ENCODE peak calls at places on chromosomes 1 and 21, in five cellular contexts. O is progenitor cell of endocrine pancreas, I is ovary, C is WTC11, P is PC-9. F is an unnamed sample.

GRCh38 chr1:178052650-178053461 is 41.0 kb upstream of the RASAL2 start:
- DNase-seq in P (peak; percentile 82), I (no peak), C (no peak), O (no peak), F (no peak)

GRCh38 chr21:43634618-43635017 is 24.7 kb downstream of the HSF2BP start:
- DNase-seq in P (no peak), I (no peak), O (no peak), C (no peak), F (no peak)

GRCh38 chr1:243917177-243917862 is 67.3 kb upstream of the AKT3 start:
- DNase-seq in C (peak; percentile 50), P (peak; percentile 67), I (peak; percentile 63), O (peak; percentile 29), F (no peak)

GRCh38 chr1:6490181-6491075 is 1.0 kb downstream of the PLEKHG5 start:
- DNase-seq in I (peak; percentile 75), P (peak; percentile 45), O (peak; percentile 74), C (peak; percentile 86), F (peak; percentile 90)

GRCh38 chr1:225825078-225825477 is 15.2 kb downstream of the EPHX1 start:
- DNase-seq in O (no peak), P (no peak), I (peak; percentile 35), C (no peak), F (no peak)

GRCh38 chr1:15617173-15617873 is at the start of gene DDI2:
- DNase-seq in C (peak; percentile 95), O (peak; percentile 94), P (peak; percentile 88), I (peak; percentile 97), F (peak; percentile 99)

GRCh38 chr1:212285685-212286436 is 651 bp downstream of the PPP2R5A start:
- DNase-seq in P (peak; percentile 49), O (peak; percentile 43), I (peak; percentile 74), C (peak; percentile 61), F (peak; percentile 88)

GRCh38 chr1:28190996-28191645 is 14.6 kb upstream of the PTAFR start:
- DNase-seq in O (no peak), I (no peak), P (no peak), C (no peak), F (no peak)

GRCh38 chr1:1282998-1283397 is 2.8 kb downstream of the SCNN1D start:
- DNase-seq in I (no peak), O (no peak), C (no peak), P (no peak), F (no peak)

GRCh38 chr1:175343945-175344344 is 151.4 kb upstream of the KIAA0040 start:
- DNase-seq in C (no peak), P (no peak), I (no peak), O (no peak), F (no peak)

GRCh38 chr21:35035116-35035515 is 14.0 kb downstream of the RUNX1 start:
- DNase-seq in C (no peak), O (no peak), I (no peak), P (no peak), F (no peak)

GRCh38 chr1:50774759-50775351 is 185.2 kb downstream of the FAF1 start:
- DNase-seq in P (no peak), I (no peak), O (no peak), C (no peak), F (no peak)

GRCh38 chr1:8257621-8258020 is 60.3 kb upstream of the SLC45A1 start:
- DNase-seq in P (peak; percentile 76), I (no peak), C (no peak), O (no peak), F (no peak)

GRCh38 chr1:200893411-200893901 is 1.2 kb upstream of the INAVA start:
- DNase-seq in P (peak; percentile 75), C (no peak), I (no peak), O (peak; percentile 40), F (no peak)

GRCh38 chr1:7752512-7753417 is 18.3 kb upstream of the VAMP3 start:
- DNase-seq in I (peak; percentile 65), O (peak; percentile 49), C (peak; percentile 51), P (no peak), F (no peak)

GRCh38 chr1:5982868-5983267 is 9.4 kb downstream of the NPHP4 start:
- DNase-seq in P (no peak), O (no peak), I (no peak), C (no peak), F (no peak)

GRCh38 chr1:100485855-100486258 is 52.1 kb upstream of the GPR88 start:
- DNase-seq in I (no peak), P (peak; percentile 40), C (no peak), O (no peak), F (no peak)

GRCh38 chr1:36769886-36770830 is 264.2 kb downstream of the GRIK3 start:
- DNase-seq in C (no peak), O (no peak), P (no peak), I (no peak), F (no peak)

GRCh38 chr1:205576011-205576410 is 55.8 kb downstream of the ELK4 start:
- DNase-seq in C (no peak), P (no peak), I (no peak), O (no peak), F (no peak)

GRCh38 chr1:53959664-53960250 is 13.6 kb downstream of the LRRC42 start:
- DNase-seq in I (no peak), P (no peak), O (no peak), C (no peak), F (no peak)

GRCh38 chr1:160996195-160996594 is 24.8 kb downstream of the F11R start:
- DNase-seq in O (no peak), P (peak; percentile 91), C (no peak), I (no peak), F (no peak)

GRCh38 chr1:233587958-233588799 is 25.7 kb upstream of the KCNK1 start:
- DNase-seq in C (peak; percentile 34), P (no peak), I (no peak), O (no peak), F (no peak)

GRCh38 chr1:217948741-217949140 is 317.6 kb downstream of the SPATA17 start:
- DNase-seq in C (no peak), I (no peak), P (no peak), O (no peak), F (no peak)

GRCh38 chr1:35569956-35570355 is 3.2 kb upstream of the TFAP2E start:
- DNase-seq in I (no peak), O (no peak), C (no peak), P (no peak), F (no peak)

GRCh38 chr1:151825811-151826660 is 5.6 kb downstream of the RORC start:
- DNase-seq in I (peak; percentile 59), O (no peak), P (no peak), C (peak; percentile 55), F (no peak)

GRCh38 chr1:112431038-112431437 is 35.0 kb downstream of the CTTNBP2NL start:
- DNase-seq in O (no peak), C (no peak), I (no peak), P (no peak), F (no peak)

GRCh38 chr21:42629856-42630410 is 23.5 kb upstream of the PDE9A start:
- DNase-seq in C (no peak), P (no peak), O (no peak), I (no peak), F (no peak)

GRCh38 chr1:175637917-175638316 is 105.5 kb downstream of the TNR start:
- DNase-seq in I (no peak), C (no peak), P (no peak), O (no peak), F (no peak)

GRCh38 chr1:54173681-54174080 is 20.9 kb upstream of the CDCP2 start:
- DNase-seq in I (no peak), O (no peak), P (no peak), C (no peak), F (no peak)

GRCh38 chr1:76351655-76352054 is 277.1 kb downstream of the ST6GALNAC3 start:
- DNase-seq in C (no peak), P (no peak), I (no peak), O (no peak), F (no peak)

GRCh38 chr21:17688912-17689874 is 76.5 kb upstream of the BTG3 start:
- DNase-seq in O (no peak), I (peak; percentile 74), C (peak; percentile 50), P (peak; percentile 89), F (no peak)
- TF ChIP-seq CTCF in O (peak; percentile 24), I (no peak), C (peak; percentile 48), P (peak; percentile 73), F (peak; percentile 9)

DNA sequence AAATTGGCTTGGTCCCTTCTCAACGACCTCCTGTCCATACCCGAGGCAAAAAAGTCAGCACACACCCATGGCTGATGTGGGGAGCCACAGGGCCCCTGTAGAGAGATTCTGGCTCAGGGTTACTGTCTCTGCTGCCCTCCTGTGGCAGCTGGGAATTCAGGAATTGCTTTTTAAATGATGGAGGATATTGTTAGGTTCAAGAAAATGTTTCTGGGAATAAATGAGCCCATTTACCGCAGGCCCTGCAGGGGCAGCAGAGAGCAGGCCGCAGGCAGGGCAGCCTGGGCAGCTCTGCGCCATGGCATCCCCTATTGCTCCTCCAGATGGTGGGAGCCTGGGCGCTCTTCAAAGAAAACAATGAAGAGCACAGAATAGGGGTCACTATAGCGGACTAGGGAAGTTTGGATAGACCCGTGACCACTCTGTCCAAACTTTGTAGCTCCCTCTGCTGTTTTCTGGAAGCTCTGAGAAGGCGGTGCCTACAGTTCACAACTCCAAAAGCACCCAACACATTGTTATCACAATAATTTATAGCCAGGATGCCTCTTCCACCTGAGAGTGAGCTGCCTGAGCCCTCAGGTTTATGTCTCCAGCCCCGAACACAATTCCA is 201.1 kb downstream of the BACH1 start:
- DNase-seq in P (no peak), I (no peak), O (no peak), C (peak; percentile 74), F (no peak)
- TF ChIP-seq CTCF in P (peak; percentile 71), I (no peak), O (peak; percentile 50), C (peak; percentile 83), F (peak; percentile 54)

DNA sequence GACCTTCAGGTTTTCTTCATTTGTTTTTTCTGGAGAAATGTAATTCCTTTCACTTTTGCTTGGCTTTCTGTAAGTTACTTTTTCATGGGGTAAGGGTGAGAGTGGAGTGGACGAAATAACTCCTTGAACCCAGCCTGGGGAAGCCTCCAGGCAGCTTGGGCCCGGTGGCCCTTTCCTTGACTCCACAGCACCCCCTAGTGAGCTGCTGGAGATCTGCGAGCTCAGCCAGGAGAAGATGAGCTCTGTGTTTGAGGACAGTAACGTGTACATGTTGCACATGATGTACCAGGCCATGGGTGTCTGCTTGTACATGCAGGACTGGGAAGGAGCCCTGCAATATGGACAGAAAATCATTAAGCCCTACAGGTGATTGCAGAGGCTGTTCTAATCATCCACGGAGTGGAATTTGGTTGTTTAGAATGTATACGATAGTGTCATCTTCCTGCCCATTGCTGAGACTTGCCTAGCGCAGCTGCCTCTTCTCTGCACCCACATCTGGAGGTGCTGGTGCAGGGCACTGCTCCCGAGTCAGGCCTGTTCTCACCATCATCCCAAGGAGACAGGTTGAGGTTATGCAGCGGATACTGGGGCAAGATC is 51.0 kb downstream of the SMYD2 start:
- DNase-seq in I (no peak), C (peak; percentile 77), O (no peak), P (no peak), F (no peak)
- TF ChIP-seq CTCF in I (no peak), C (peak; percentile 89), O (peak; percentile 66), P (peak; percentile 88), F (peak; percentile 83)

GRCh38 chr1:67736750-67737149 is 51.7 kb downstream of the GADD45A start:
- DNase-seq in C (no peak), I (no peak), P (peak; percentile 28), O (no peak), F (no peak)

GRCh38 chr1:67737875-67738274 is 52.9 kb downstream of the GADD45A start:
- DNase-seq in I (no peak), O (no peak), C (no peak), P (no peak), F (no peak)

GRCh38 chr1:67739361-67739760 is 54.4 kb downstream of the GADD45A start:
- DNase-seq in P (no peak), C (no peak), O (no peak), I (no peak), F (no peak)

GRCh38 chr1:67735806-67736627 is 51.0 kb downstream of the GADD45A start:
- DNase-seq in I (peak; percentile 84), C (no peak), P (peak; percentile 71), O (no peak), F (peak; percentile 88)

GRCh38 chr1:67738401-67738800 is 53.4 kb downstream of the GADD45A start:
- DNase-seq in P (peak; percentile 18), O (no peak), C (no peak), I (no peak), F (no peak)
- TF ChIP-seq CTCF in P (no peak), O (no peak), C (no peak), I (no peak), F (no peak)

F was measured in osteocyte.